ENCODE peak calls at places on chromosomes 12 and 14, in seven cellular contexts. T is CD8-positive, alpha-beta memory T cell; U is gastrocnemius medialis; Q is cardiac muscle cell; W is GM23248; H is HCT116; C is stomach. S is an unnamed sample.
A peak's percentile ranks its signal among the peaks of the same experiment; 100 is the strongest.

GRCh38 chr12:118694128-118694775 is 287.1 kb upstream of the SRRM4 start:
- DNase-seq in W (no peak), T (no peak), C (no peak), Q (no peak), H (no peak), U (no peak), S (no peak)

GRCh38 chr12:89352242-89352491 is 134 bp downstream of the DUSP6 start:
- DNase-seq in Q (no peak), W (no peak), C (no peak), U (no peak), H (no peak), T (no peak), S (no peak)

GRCh38 chr12:46492471-46493351 is 120.1 kb upstream of the SLC38A2 start:
- DNase-seq in W (peak; percentile 69), H (peak; percentile 85), C (no peak), U (no peak), Q (no peak), T (no peak), S (no peak)

GRCh38 chr14:98175436-98175835 is 1096.6 kb downstream of the BCL11B start:
- DNase-seq in Q (no peak), T (no peak), H (no peak), W (no peak), U (no peak), C (no peak), S (no peak)

GRCh38 chr12:81205394-81205793 is 127.5 kb downstream of the ACSS3 start:
- DNase-seq in C (no peak), W (no peak), H (no peak), T (no peak), U (no peak), Q (no peak), S (no peak)

GRCh38 chr14:64816221-64816783 is 63.4 kb downstream of the SPTB start:
- DNase-seq in W (no peak), Q (no peak), C (no peak), H (no peak), U (no peak), T (no peak), S (no peak)

GRCh38 chr12:26192142-26192541 is 3.2 kb upstream of the SSPN start:
- DNase-seq in H (no peak), Q (no peak), W (no peak), U (no peak), T (no peak), C (no peak), S (no peak)

GRCh38 chr14:93536945-93537344 is 106.2 kb downstream of the UNC79 start:
- DNase-seq in Q (peak; percentile 40), U (no peak), H (peak; percentile 21), W (peak; percentile 34), C (no peak), T (no peak), S (no peak)

GRCh38 chr14:34003691-34004090 is 52.8 kb upstream of the EGLN3 start:
- DNase-seq in T (no peak), C (no peak), H (no peak), U (peak; percentile 23), W (peak; percentile 48), Q (no peak), S (no peak)

GRCh38 chr12:49987620-49988303 is 15.0 kb downstream of the AQP6 start:
- DNase-seq in T (no peak), H (no peak), W (no peak), Q (no peak), U (no peak), C (no peak), S (no peak)

GRCh38 chr14:90342327-90342726 is 10.6 kb upstream of the NRDE2 start:
- DNase-seq in Q (no peak), W (no peak), T (no peak), H (no peak), U (no peak), C (no peak), S (no peak)

GRCh38 chr12:63023926-63024325 is 89.0 kb upstream of the PPM1H start:
- DNase-seq in W (no peak), C (no peak), Q (no peak), T (no peak), U (no peak), H (no peak), S (no peak)

GRCh38 chr12:82740129-82741000 is 53.7 kb downstream of the TMTC2 start:
- DNase-seq in T (no peak), U (no peak), C (no peak), W (peak; percentile 83), Q (no peak), H (peak; percentile 84), S (no peak)

GRCh38 chr12:29888777-29889176 is 105.0 kb upstream of the TMTC1 start:
- DNase-seq in W (no peak), H (no peak), C (no peak), U (no peak), Q (no peak), T (no peak), S (no peak)

GRCh38 chr12:103857164-103857563 is 16.1 kb upstream of the NT5DC3 start:
- DNase-seq in W (no peak), T (no peak), C (no peak), H (no peak), Q (no peak), U (no peak), S (no peak)

GRCh38 chr12:103855896-103856657 is 15.0 kb upstream of the NT5DC3 start:
- DNase-seq in T (no peak), U (no peak), W (no peak), C (no peak), H (no peak), Q (no peak), S (no peak)

GRCh38 chr12:103858335-103858734 is 17.3 kb upstream of the NT5DC3 start:
- DNase-seq in W (no peak), T (no peak), H (no peak), Q (no peak), C (no peak), U (no peak), S (no peak)

GRCh38 chr12:103855036-103855712 is 14.1 kb upstream of the NT5DC3 start:
- DNase-seq in Q (no peak), W (peak; percentile 27), H (no peak), C (no peak), T (no peak), U (no peak), S (no peak)

GRCh38 chr12:103858953-103859601 is 18.0 kb upstream of the NT5DC3 start:
- DNase-seq in T (no peak), Q (no peak), W (peak; percentile 97), U (peak; percentile 90), C (peak; percentile 42), H (peak; percentile 77), S (peak; percentile 93)
- H3K4me1 ChIP-seq in T (no peaks in the 10 kb centered on the region), Q (no peaks in the 10 kb centered on the region), W (peaks cover 21% of the 10 kb centered on the region), U (peaks cover 13% of the 10 kb centered on the region), C (peaks cover 4% of the 10 kb centered on the region), H (peaks cover 37% of the 10 kb centered on the region), S (peaks cover 23% of the 10 kb centered on the region)

DNA sequence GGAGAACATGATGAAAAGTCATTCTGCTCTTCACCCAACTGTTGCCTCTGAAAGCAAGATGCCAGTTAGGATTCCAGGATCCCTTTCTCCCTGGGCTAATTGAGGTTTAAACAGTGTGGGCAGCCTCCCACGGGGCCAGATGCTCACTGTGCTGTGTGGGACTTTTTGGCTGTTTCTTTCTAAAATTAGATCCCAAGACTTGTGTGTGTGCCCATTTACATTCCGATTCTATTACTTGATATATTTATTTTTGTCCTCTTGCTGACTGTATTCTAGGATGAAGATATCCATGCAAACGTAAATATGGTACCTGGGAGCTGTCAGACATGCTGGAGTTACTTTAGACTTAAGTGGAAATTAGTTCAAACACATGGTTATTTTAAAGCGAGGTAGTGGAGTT is 6.2 kb downstream of the IFT43 start:
- DNase-seq in H (no peak), U (no peak), W (peak; percentile 65), C (no peak), Q (no peak), T (no peak), S (no peak)
- H3K27ac ChIP-seq in H (no peak overlapping the region), U (peak overlapping the region; percentile 17), W (peak overlapping the region; percentile 22), C (peak overlapping the region; percentile 85), Q (no peak overlapping the region), T (no peak overlapping the region), S (no peak overlapping the region)

DNA sequence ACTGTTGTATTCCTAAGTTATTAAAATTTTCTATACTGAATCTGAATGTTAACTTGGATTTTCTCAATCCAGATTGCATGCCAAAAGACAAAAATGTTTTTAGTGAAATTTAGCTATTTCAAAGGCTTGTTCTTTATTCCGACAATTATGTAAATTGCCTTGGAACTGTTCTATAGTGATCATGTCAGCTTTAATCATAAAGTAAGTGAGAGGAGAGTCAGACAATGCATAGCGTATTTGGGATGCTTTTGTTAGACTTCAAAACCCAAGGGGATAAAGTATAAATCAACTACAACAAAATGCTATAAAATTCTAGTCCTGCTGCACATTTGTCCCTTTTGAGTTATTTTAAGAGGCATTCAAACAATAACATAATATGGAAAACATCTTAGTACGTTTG is 11.3 kb downstream of the RTRAF start:
- DNase-seq in C (no peak), W (no peak), T (no peak), H (no peak), U (no peak), Q (no peak), S (no peak)
- H3K36me3 ChIP-seq in C (peaks cover 78% of the 10 kb centered on the region), W (peaks cover 53% of the 10 kb centered on the region), T (peaks cover 68% of the 10 kb centered on the region), H (peaks cover 45% of the 10 kb centered on the region), U (peaks cover 3% of the 10 kb centered on the region), Q (peaks cover 77% of the 10 kb centered on the region), S (peaks cover 100% of the 10 kb centered on the region)

GRCh38 chr12:3473844-3474243 is 17.2 kb upstream of the PRMT8 start:
- DNase-seq in Q (no peak), W (no peak), H (no peak), C (no peak), U (no peak), T (no peak), S (no peak)
- H3K4me1 ChIP-seq in Q (peaks cover 6% of the 10 kb centered on the region), W (no peaks in the 10 kb centered on the region), H (peaks cover 4% of the 10 kb centered on the region), C (no peaks in the 10 kb centered on the region), U (peaks cover 9% of the 10 kb centered on the region), T (no peaks in the 10 kb centered on the region), S (no peaks in the 10 kb centered on the region)

GRCh38 chr14:49688701-49689030 is 652 bp upstream of the POLE2 start:
- DNase-seq in U (no peak), H (no peak), W (no peak), C (no peak), T (no peak), Q (no peak), S (no peak)

GRCh38 chr14:49691031-49691430 is 1.9 kb upstream of the KLHDC1 start:
- DNase-seq in H (no peak), Q (no peak), W (no peak), U (no peak), C (no peak), T (no peak), S (no peak)

GRCh38 chr14:49687942-49688700 is at the start of gene POLE2:
- DNase-seq in T (peak; percentile 65), H (peak; percentile 44), C (peak; percentile 78), W (peak; percentile 83), Q (peak; percentile 87), U (peak; percentile 49), S (peak; percentile 77)

GRCh38 chr14:49692191-49692757 is 646 bp upstream of the KLHDC1 start:
- DNase-seq in W (peak; percentile 32), C (no peak), Q (no peak), U (no peak), T (no peak), H (no peak), S (no peak)

GRCh38 chr14:49692895-49693737 is at the start of gene KLHDC1:
- DNase-seq in U (peak; percentile 82), Q (peak; percentile 85), H (no peak), W (peak; percentile 92), C (peak; percentile 84), T (peak; percentile 73), S (peak; percentile 79)
- H3K27ac ChIP-seq in U (peak within 1 kb of the TSS; percentile 90), Q (peak within 1 kb of the TSS; percentile 95), H (peak within 1 kb of the TSS; percentile 75), W (peak within 1 kb of the TSS; percentile 85), C (peak within 1 kb of the TSS; percentile 96), T (peak within 1 kb of the TSS; percentile 70), S (peak within 1 kb of the TSS; percentile 52)